ENCODE peak calls at places on chromosomes 6 and 20, in six cellular contexts. G is ovary, C is uterus, H is colonic mucosa, V is spleen, X is body of pancreas. D is an unnamed sample.

GRCh38 chr20:36179170-36179945 is 24.8 kb downstream of the EPB41L1 start:
- DNase-seq in G (no peak), C (no peak), H (no peak), V (no peak), X (no peak), D (no peak)

GRCh38 chr6:31769684-31770371 is 7.3 kb downstream of the VWA7 start:
- DNase-seq in G (no peak), C (no peak), H (peak; percentile 93), V (peak; percentile 96), X (peak; percentile 84), D (peak; percentile 83)

GRCh38 chr20:43322851-43323250 is 133.1 kb upstream of the PTPRT start:
- DNase-seq in G (no peak), C (no peak), H (peak; percentile 21), V (no peak), X (no peak), D (no peak)

GRCh38 chr20:49568491-49569151 is 684 bp upstream of the PTGIS start:
- DNase-seq in G (peak; percentile 65), C (peak; percentile 84), H (no peak), V (no peak), X (no peak), D (no peak)

GRCh38 chr6:157975456-157975855 is 6.2 kb upstream of the SYNJ2 start:
- DNase-seq in G (no peak), C (no peak), H (no peak), V (no peak), X (no peak), D (no peak)

GRCh38 chr20:62292115-62292514 is 10.7 kb upstream of the ADRM1 start:
- DNase-seq in G (no peak), C (no peak), H (no peak), V (no peak), X (no peak), D (no peak)

GRCh38 chr20:52269327-52269726 is 77.7 kb upstream of the ZFP64 start:
- DNase-seq in G (no peak), C (no peak), H (no peak), V (no peak), X (no peak), D (no peak)

GRCh38 chr6:56521454-56521853 is 121.2 kb downstream of the DST start:
- DNase-seq in G (no peak), C (no peak), H (no peak), V (no peak), X (no peak), D (no peak)

GRCh38 chr6:113351183-113351834 is 505.8 kb upstream of the MARCKS start:
- DNase-seq in G (no peak), C (no peak), H (no peak), V (no peak), X (no peak), D (no peak)

GRCh38 chr6:150721411-150722266 is 122.0 kb downstream of the PLEKHG1 start:
- DNase-seq in G (no peak), C (no peak), H (no peak), V (no peak), X (no peak), D (no peak)

GRCh38 chr6:70839286-70840266 is 117.3 kb downstream of the B3GAT2 start:
- DNase-seq in G (no peak), C (no peak), H (no peak), V (no peak), X (no peak), D (no peak)

GRCh38 chr6:159212881-159213280 is 43.7 kb downstream of the FNDC1 start:
- DNase-seq in G (no peak), C (no peak), H (no peak), V (no peak), X (no peak), D (no peak)

GRCh38 chr20:57581202-57582028 is 20.5 kb downstream of the PCK1 start:
- DNase-seq in G (no peak), C (no peak), H (no peak), V (peak; percentile 51), X (no peak), D (no peak)

GRCh38 chr6:156919370-156919769 is 142.2 kb downstream of the ARID1B start:
- DNase-seq in G (no peak), C (no peak), H (no peak), V (no peak), X (no peak), D (no peak)

GRCh38 chr20:10288421-10288820 is 69.8 kb downstream of the SNAP25 start:
- DNase-seq in G (no peak), C (no peak), H (no peak), V (no peak), X (no peak), D (no peak)

GRCh38 chr20:61861858-61862257 is 203.8 kb downstream of the TAF4 start:
- DNase-seq in G (no peak), C (no peak), H (no peak), V (no peak), X (no peak), D (no peak)

GRCh38 chr20:43911066-43911465 is 3.6 kb upstream of the TOX2 start:
- DNase-seq in G (no peak), C (no peak), H (no peak), V (no peak), X (no peak), D (no peak)

GRCh38 chr20:25487975-25488374 is 80.5 kb downstream of the GINS1 start:
- DNase-seq in G (no peak), C (no peak), H (no peak), V (no peak), X (no peak), D (no peak)

GRCh38 chr6:157597461-157598312 is 216.7 kb downstream of the ZDHHC14 start:
- DNase-seq in G (no peak), C (peak; percentile 55), H (peak; percentile 58), V (peak; percentile 78), X (peak; percentile 67), D (no peak)

GRCh38 chr6:155215906-155216305 is 47.9 kb upstream of the CLDN20 start:
- DNase-seq in G (no peak), C (no peak), H (no peak), V (no peak), X (no peak), D (no peak)

GRCh38 chr6:159229526-159229925 is 60.3 kb downstream of the FNDC1 start:
- DNase-seq in G (no peak), C (no peak), H (no peak), V (no peak), X (no peak), D (no peak)

GRCh38 chr6:156618600-156619205 is 158.5 kb upstream of the ARID1B start:
- DNase-seq in G (no peak), C (no peak), H (no peak), V (no peak), X (no peak), D (no peak)

GRCh38 chr6:109714156-109714555 is 23.1 kb downstream of the FIG4 start:
- DNase-seq in G (no peak), C (no peak), H (no peak), V (no peak), X (no peak), D (no peak)

GRCh38 chr6:88513920-88514319 is 347.8 kb upstream of the CNR1 start:
- DNase-seq in G (no peak), C (no peak), H (no peak), V (no peak), X (no peak), D (no peak)

GRCh38 chr20:22776369-22776768 is 192.0 kb upstream of the FOXA2 start:
- DNase-seq in G (no peak), C (no peak), H (no peak), V (no peak), X (no peak), D (no peak)

DNA sequence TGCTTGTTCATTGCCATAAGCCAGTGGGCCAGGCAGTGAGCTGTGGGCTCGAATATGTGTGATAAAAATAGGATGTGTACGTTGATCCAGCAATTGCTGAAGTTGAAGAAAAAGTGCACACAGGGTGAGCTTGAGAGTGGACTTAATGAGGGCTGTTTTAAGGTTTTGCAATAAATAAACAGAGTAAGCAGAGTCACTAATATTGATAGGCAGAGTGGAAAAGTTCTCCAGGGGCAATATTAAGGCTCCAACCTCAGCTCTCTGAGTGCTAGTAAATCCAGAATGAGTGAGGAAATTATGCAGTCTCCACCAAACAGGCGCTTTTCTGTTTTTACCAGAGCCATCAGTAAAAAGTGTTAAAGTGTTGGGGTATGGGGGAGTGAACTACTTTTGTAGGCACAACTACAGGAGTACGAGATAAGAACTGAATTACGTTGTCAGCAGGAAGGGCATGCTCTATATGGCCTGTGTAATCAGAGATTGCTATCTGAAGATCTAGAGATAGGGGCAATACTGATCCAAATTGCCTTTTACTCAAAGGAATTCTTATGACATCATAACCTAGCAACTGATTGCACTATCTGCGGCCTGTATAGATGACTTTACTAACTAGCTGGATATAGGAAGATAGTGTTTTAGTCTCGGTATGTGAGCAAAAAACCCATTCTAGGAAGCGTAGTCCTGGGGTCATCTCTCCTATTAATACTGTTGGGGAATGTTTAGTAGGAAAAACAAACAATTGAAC is 7.6 kb upstream of the TBC1D20 start:
- DNase-seq in G (no peak), C (no peak), H (no peak), V (no peak), X (no peak), D (no peak)
- H3K9me3 ChIP-seq in G (no peaks in the 10 kb centered on the region), C (no peaks in the 10 kb centered on the region), H (no peaks in the 10 kb centered on the region), V (no peaks in the 10 kb centered on the region), X (no peaks in the 10 kb centered on the region), D (no peaks in the 10 kb centered on the region)

GRCh38 chr6:15824851-15825250 is 162.0 kb upstream of the DTNBP1 start:
- DNase-seq in G (no peak), C (no peak), H (no peak), V (no peak), X (no peak), D (no peak)

GRCh38 chr6:15823838-15824414 is 161.1 kb upstream of the DTNBP1 start:
- DNase-seq in G (no peak), C (no peak), H (no peak), V (no peak), X (no peak), D (no peak)

GRCh38 chr6:15827492-15828255 is 164.8 kb upstream of the DTNBP1 start:
- DNase-seq in G (no peak), C (no peak), H (no peak), V (no peak), X (no peak), D (no peak)

GRCh38 chr6:15826814-15827213 is 164.0 kb upstream of the DTNBP1 start:
- DNase-seq in G (no peak), C (no peak), H (no peak), V (no peak), X (no peak), D (no peak)

GRCh38 chr6:15825332-15825930 is 162.6 kb upstream of the DTNBP1 start:
- DNase-seq in G (no peak), C (no peak), H (no peak), V (no peak), X (no peak), D (no peak)
- H3K27me3 ChIP-seq in G (no peaks in the 10 kb centered on the region), C (no peaks in the 10 kb centered on the region), H (no peaks in the 10 kb centered on the region), V (no peaks in the 10 kb centered on the region), X (no peaks in the 10 kb centered on the region), D (no peaks in the 10 kb centered on the region)

DNA sequence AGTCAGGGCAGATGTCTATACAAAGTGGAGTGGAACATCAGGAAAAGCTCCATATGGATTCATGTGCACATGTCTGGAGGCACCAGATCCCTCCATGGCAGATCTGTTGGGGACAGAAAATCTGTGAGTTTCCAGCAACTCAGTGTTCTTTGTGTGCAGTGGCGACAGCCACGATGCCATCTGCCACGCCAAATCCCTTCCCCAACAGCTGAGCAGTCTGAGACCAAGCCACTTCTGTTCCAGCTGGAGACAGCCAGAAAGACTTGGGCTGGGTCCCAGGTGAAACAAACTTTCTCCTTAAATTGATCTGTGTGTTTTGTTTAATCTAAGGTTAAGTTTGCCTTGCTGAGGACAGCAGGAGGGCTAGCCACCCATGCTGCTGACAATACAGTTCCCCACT is 22.9 kb downstream of the FKBP1A start:
- DNase-seq in G (no peak), C (no peak), H (no peak), V (no peak), X (no peak), D (no peak)
- H3K9me3 ChIP-seq in G (no peaks in the 10 kb centered on the region), C (no peaks in the 10 kb centered on the region), H (no peaks in the 10 kb centered on the region), V (no peaks in the 10 kb centered on the region), X (no peaks in the 10 kb centered on the region), D (no peaks in the 10 kb centered on the region)

GRCh38 chr6:84768442-84769174 is 4.2 kb upstream of the TBX18 start:
- DNase-seq in G (no peak), C (no peak), H (no peak), V (no peak), X (no peak), D (no peak)
- H3K27me3 ChIP-seq in G (peaks cover 5% of the 10 kb centered on the region), C (peaks cover 23% of the 10 kb centered on the region), H (peaks cover 79% of the 10 kb centered on the region), V (peaks cover 16% of the 10 kb centered on the region), X (peaks cover 76% of the 10 kb centered on the region), D (peaks cover 23% of the 10 kb centered on the region)

D was measured in right lobe of liver.